ENCODE peak calls at places on chromosomes 16 and 17, in four cellular contexts. One of them, this sample, is unnamed.

GRCh38 chr16:75106351-75107274 is 10.0 kb downstream of the LDHD start:
- DNase-seq in H9: peak; percentile 24
- DNase-seq in H1: no peak
- DNase-seq in mesenchymal stem cell: no peak
- DNase-seq in this sample: no peak

GRCh38 chr16:71230122-71230845 is at the start of gene HYDIN:
- DNase-seq in mesenchymal stem cell: peak; percentile 27
- DNase-seq in H9: peak; percentile 95
- DNase-seq in H1: peak; percentile 96
- DNase-seq in this sample: peak; percentile 88

GRCh38 chr16:63201851-63202250 is 1165.6 kb upstream of the CDH8 start:
- DNase-seq in mesenchymal stem cell: no peak
- DNase-seq in H1: no peak
- DNase-seq in H9: no peak
- DNase-seq in this sample: no peak

GRCh38 chr17:74042744-74043486 is 160.6 kb upstream of the RPL38 start:
- DNase-seq in H9: no peak
- DNase-seq in mesenchymal stem cell: peak; percentile 32
- DNase-seq in H1: no peak
- DNase-seq in this sample: no peak

GRCh38 chr17:50127661-50128361 is 2.1 kb downstream of the SAMD14 start:
- DNase-seq in mesenchymal stem cell: peak; percentile 51
- DNase-seq in H9: no peak
- DNase-seq in H1: no peak
- DNase-seq in this sample: no peak

GRCh38 chr17:77107506-77108433 is 33.0 kb upstream of the SEC14L1 start:
- DNase-seq in mesenchymal stem cell: peak; percentile 64
- DNase-seq in H1: no peak
- DNase-seq in H9: no peak
- DNase-seq in this sample: no peak

GRCh38 chr16:7013990-7014389 is 318.7 kb upstream of the RBFOX1 start:
- DNase-seq in mesenchymal stem cell: no peak
- DNase-seq in H1: no peak
- DNase-seq in H9: no peak
- DNase-seq in this sample: peak; percentile 57

GRCh38 chr17:55056530-55056929 is 88.0 kb downstream of the STXBP4 start:
- DNase-seq in mesenchymal stem cell: no peak
- DNase-seq in H9: no peak
- DNase-seq in H1: no peak
- DNase-seq in this sample: no peak

GRCh38 chr17:42920922-42921321 is 20.3 kb downstream of the G6PC1 start:
- DNase-seq in H9: no peak
- DNase-seq in mesenchymal stem cell: no peak
- DNase-seq in H1: no peak
- DNase-seq in this sample: no peak

GRCh38 chr16:84785843-84786538 is 33.8 kb upstream of the CRISPLD2 start:
- DNase-seq in H9: no peak
- DNase-seq in H1: no peak
- DNase-seq in mesenchymal stem cell: peak; percentile 31
- DNase-seq in this sample: no peak

GRCh38 chr17:60161598-60162330 is 12.0 kb downstream of the CA4 start:
- DNase-seq in mesenchymal stem cell: no peak
- DNase-seq in H1: peak; percentile 83
- DNase-seq in H9: peak; percentile 65
- DNase-seq in this sample: no peak

GRCh38 chr16:1123525-1124230 is 27.6 kb upstream of the C1QTNF8 start:
- DNase-seq in H9: no peak
- DNase-seq in H1: no peak
- DNase-seq in mesenchymal stem cell: no peak
- DNase-seq in this sample: no peak

GRCh38 chr17:35313875-35314409 is 59.5 kb downstream of the SLFN11 start:
- DNase-seq in H1: no peak
- DNase-seq in H9: peak; percentile 42
- DNase-seq in mesenchymal stem cell: no peak
- DNase-seq in this sample: no peak

GRCh38 chr17:4740584-4740983 is 856 bp upstream of the CXCL16 start:
- DNase-seq in mesenchymal stem cell: no peak
- DNase-seq in H9: no peak
- DNase-seq in H1: no peak
- DNase-seq in this sample: no peak

GRCh38 chr17:71631483-71631882 is 489.3 kb upstream of the SOX9 start:
- DNase-seq in H1: no peak
- DNase-seq in H9: no peak
- DNase-seq in mesenchymal stem cell: peak; percentile 40
- DNase-seq in this sample: no peak

GRCh38 chr16:62445909-62446308 is 409.7 kb upstream of the CDH8 start:
- DNase-seq in H9: no peak
- DNase-seq in H1: no peak
- DNase-seq in mesenchymal stem cell: no peak
- DNase-seq in this sample: no peak

GRCh38 chr17:2701161-2701995 is 10.2 kb downstream of the CLUH start:
- DNase-seq in H1: no peak
- DNase-seq in H9: peak; percentile 32
- DNase-seq in mesenchymal stem cell: no peak
- DNase-seq in this sample: no peak

GRCh38 chr16:55478827-55479559 is at the start of gene MMP2:
- DNase-seq in mesenchymal stem cell: peak; percentile 83
- DNase-seq in H9: peak; percentile 90
- DNase-seq in H1: peak; percentile 74
- DNase-seq in this sample: peak; percentile 69

GRCh38 chr16:22347100-22347820 is 27.2 kb downstream of the CDR2 start:
- DNase-seq in H9: no peak
- DNase-seq in mesenchymal stem cell: no peak
- DNase-seq in H1: no peak
- DNase-seq in this sample: no peak

GRCh38 chr16:10013364-10013763 is 168.9 kb downstream of the GRIN2A start:
- DNase-seq in H9: no peak
- DNase-seq in H1: no peak
- DNase-seq in mesenchymal stem cell: no peak
- DNase-seq in this sample: no peak

GRCh38 chr17:74951680-74952421 is 16.2 kb downstream of the OTOP3 start:
- DNase-seq in mesenchymal stem cell: no peak
- DNase-seq in H9: peak; percentile 89
- DNase-seq in H1: peak; percentile 85
- DNase-seq in this sample: no peak

GRCh38 chr17:8360751-8361150 is 15.8 kb downstream of the KRABD2 start:
- DNase-seq in H1: no peak
- DNase-seq in H9: no peak
- DNase-seq in mesenchymal stem cell: no peak
- DNase-seq in this sample: no peak

GRCh38 chr17:8362651-8363332 is 13.7 kb downstream of the KRABD2 start:
- DNase-seq in H1: no peak
- DNase-seq in mesenchymal stem cell: no peak
- DNase-seq in H9: no peak
- DNase-seq in this sample: no peak

GRCh38 chr17:8357910-8358309 is 18.3 kb downstream of the ODF4 start:
- DNase-seq in mesenchymal stem cell: no peak
- DNase-seq in H9: no peak
- DNase-seq in H1: no peak
- DNase-seq in this sample: no peak

GRCh38 chr17:8360260-8360659 is 16.2 kb downstream of the KRABD2 start:
- DNase-seq in mesenchymal stem cell: no peak
- DNase-seq in H1: no peak
- DNase-seq in H9: no peak
- DNase-seq in this sample: no peak

GRCh38 chr17:8359769-8360168 is 16.7 kb downstream of the KRABD2 start:
- DNase-seq in mesenchymal stem cell: peak; percentile 88
- DNase-seq in H1: no peak
- DNase-seq in H9: no peak
- DNase-seq in this sample: no peak
- H2BK15ac ChIP-seq in mesenchymal stem cell: no peak overlapping the region
- H2BK15ac ChIP-seq in H1: no peak overlapping the region
- H2BK15ac ChIP-seq in H9: no peak overlapping the region
- H2BK15ac ChIP-seq in this sample: no peak overlapping the region

DNA sequence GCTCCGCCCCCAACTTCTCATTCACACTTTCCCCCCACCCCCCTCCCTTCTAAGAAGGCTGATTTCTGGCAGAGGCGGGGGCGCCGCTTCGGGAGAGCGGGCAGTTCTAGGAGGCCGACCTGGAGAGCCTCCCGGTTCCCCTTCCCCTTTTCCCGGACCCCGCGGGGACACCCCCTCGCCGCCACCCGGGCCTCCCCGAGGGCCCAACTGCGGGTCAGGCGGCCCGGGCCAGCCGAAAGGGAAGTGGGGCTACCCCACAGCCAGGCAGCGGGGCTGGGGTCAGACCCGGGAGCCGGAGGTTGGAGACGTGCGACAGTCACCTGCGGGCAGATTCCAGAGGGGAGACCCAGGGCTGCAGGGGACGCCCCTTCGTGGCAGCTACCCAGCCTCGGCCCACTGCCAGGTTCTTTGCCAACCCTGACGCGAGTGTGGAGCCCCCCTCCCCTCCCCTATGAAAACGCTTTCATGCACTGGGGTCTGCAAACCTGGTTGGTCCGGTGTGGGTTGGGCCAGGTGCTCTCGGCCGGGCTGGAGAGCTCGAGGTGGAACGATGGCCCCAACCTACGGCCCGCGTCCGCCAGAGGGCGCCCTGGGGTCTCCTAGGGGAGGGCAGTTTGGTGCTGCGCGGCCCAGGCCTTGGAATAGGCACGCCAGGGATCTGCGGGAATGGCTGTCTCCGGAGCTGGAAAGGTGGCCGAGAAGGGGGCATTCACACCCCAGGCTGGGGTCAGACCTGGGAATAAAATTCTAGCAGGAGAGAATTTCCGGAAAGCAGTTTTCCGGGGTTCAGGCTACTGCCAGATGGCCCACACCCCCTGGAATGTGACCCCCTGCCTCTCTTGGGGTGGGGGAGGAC is 722 bp upstream of the SOCS3 start:
- DNase-seq in mesenchymal stem cell: peak; percentile 85
- DNase-seq in H1: peak; percentile 100
- DNase-seq in H9: peak; percentile 99
- DNase-seq in this sample: peak; percentile 91
- H2BK12ac ChIP-seq in mesenchymal stem cell: peak overlapping the region; percentile 98
- H2BK12ac ChIP-seq in H1: peak overlapping the region; percentile 92
- H2BK12ac ChIP-seq in H9: no peak overlapping the region
- H2BK12ac ChIP-seq in this sample: no peak overlapping the region

GRCh38 chr17:69729937-69730336 is 315.4 kb downstream of the MAP2K6 start:
- DNase-seq in H1: no peak
- DNase-seq in H9: no peak
- DNase-seq in mesenchymal stem cell: no peak
- DNase-seq in this sample: no peak
- H2BK15ac ChIP-seq in H1: no peak overlapping the region
- H2BK15ac ChIP-seq in H9: no peak overlapping the region
- H2BK15ac ChIP-seq in mesenchymal stem cell: no peak overlapping the region
- H2BK15ac ChIP-seq in this sample: no peak overlapping the region

GRCh38 chr16:20899503-20900298 is 457 bp downstream of the DCUN1D3 start:
- DNase-seq in mesenchymal stem cell: no peak
- DNase-seq in H9: no peak
- DNase-seq in H1: peak; percentile 51
- DNase-seq in this sample: peak; percentile 17
- H2BK12ac ChIP-seq in mesenchymal stem cell: peak overlapping the region; percentile 65
- H2BK12ac ChIP-seq in H9: no peak overlapping the region
- H2BK12ac ChIP-seq in H1: no peak overlapping the region
- H2BK12ac ChIP-seq in this sample: no peak overlapping the region

DNA sequence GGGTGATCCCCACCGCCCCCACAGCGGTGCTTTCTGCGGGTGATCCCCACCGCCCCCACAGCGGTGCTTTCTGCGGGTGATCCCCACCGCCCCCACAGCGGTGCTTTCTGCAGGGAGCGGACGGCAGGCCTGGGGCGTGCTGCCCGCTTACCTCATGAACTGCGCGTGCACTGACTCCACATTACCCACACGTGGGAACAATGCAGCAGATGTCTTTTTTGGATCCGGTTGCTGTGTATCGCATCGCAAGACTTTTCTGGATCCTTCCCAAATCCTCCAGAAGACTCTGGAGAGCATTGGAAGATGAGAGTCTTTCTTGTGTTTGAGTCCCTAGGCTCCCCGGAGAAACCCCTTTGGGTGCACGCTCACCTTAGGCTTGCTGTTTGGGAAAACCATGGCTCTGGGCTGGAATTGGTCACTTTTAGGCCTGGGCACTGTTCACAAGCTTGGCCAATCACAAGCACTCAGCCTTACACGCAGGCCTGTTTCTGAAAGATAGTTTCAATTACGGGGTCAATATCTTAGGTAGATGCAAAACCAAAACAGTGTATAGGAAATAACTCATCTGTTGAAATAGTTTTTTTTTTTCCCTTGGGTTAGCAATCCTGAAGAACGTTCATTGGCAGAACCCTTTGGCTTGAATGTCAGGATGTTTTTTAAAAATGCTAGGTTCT is 201.8 kb downstream of the RPTOR start:
- DNase-seq in H9: no peak
- DNase-seq in H1: no peak
- DNase-seq in mesenchymal stem cell: no peak
- DNase-seq in this sample: no peak
- H2BK15ac ChIP-seq in H9: no peak overlapping the region
- H2BK15ac ChIP-seq in H1: no peak overlapping the region
- H2BK15ac ChIP-seq in mesenchymal stem cell: no peak overlapping the region
- H2BK15ac ChIP-seq in this sample: no peak overlapping the region

DNA sequence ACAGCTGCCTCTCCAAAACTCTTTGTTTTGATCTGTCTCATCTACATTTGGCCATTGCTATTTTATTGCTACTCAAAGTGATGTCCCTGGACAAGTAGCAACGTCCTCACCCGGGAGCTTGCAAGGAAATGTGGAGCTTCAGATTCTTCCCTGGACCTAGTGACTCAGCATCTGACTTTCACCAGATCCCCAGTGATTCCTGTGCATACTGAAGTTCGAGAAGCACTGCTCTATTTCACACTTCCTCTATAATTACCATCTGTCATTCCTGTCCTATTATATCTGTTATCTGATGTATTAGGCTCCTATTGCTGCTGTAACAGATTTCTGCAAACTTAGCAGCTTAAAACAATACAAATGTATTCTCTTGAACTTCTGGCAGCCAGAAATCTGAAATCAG is 28.5 kb upstream of the VAT1L start:
- DNase-seq in mesenchymal stem cell: peak; percentile 61
- DNase-seq in H9: no peak
- DNase-seq in H1: no peak
- DNase-seq in this sample: no peak
- H2BK12ac ChIP-seq in mesenchymal stem cell: no peak overlapping the region
- H2BK12ac ChIP-seq in H9: no peak overlapping the region
- H2BK12ac ChIP-seq in H1: no peak overlapping the region
- H2BK12ac ChIP-seq in this sample: no peak overlapping the region

This sample was measured in neuronal stem cell.